ENCODE peak calls at places on chromosome 3, in nine cellular contexts. C is testis, T is Peyer's patch, W is esophagus squamous epithelium, S is thyroid gland, X is body of pancreas, P is IMR-90, U is cardiac muscle cell, V is psoas muscle. E is an unnamed sample.

GRCh38 chr3:186365202-186365974 is 3.4 kb upstream of the DGKG start:
- DNase-seq in C (no peak), T (no peak), W (no peak), S (peak; percentile 35), X (peak; percentile 58), P (peak; percentile 4), U (no peak), V (no peak), E (peak; percentile 69)

GRCh38 chr3:140906785-140907184 is 34.9 kb upstream of the SLC25A36 start:
- DNase-seq in C (no peak), T (no peak), W (no peak), S (no peak), X (no peak), P (no peak), U (no peak), V (no peak), E (no peak)

GRCh38 chr3:16319307-16319706 is 54.3 kb downstream of the OXNAD1 start:
- DNase-seq in C (peak; percentile 60), T (peak; percentile 72), W (no peak), S (peak; percentile 27), X (no peak), P (no peak), U (peak; percentile 39), V (no peak), E (no peak)

GRCh38 chr3:29281265-29282228 is 676 bp downstream of the RBMS3 start:
- DNase-seq in C (peak; percentile 24), T (no peak), W (no peak), S (peak; percentile 31), X (no peak), P (peak; percentile 59), U (peak; percentile 59), V (no peak), E (peak; percentile 37)

GRCh38 chr3:7070461-7070860 is 209.5 kb downstream of the GRM7 start:
- DNase-seq in C (no peak), T (no peak), W (no peak), S (no peak), X (no peak), P (no peak), U (no peak), V (no peak), E (no peak)

GRCh38 chr3:129694228-129694627 is 87.8 kb upstream of the PLXND1 start:
- DNase-seq in C (no peak), T (no peak), W (no peak), S (no peak), X (no peak), P (no peak), U (no peak), V (no peak), E (no peak)

GRCh38 chr3:160455846-160456245 is 6.3 kb upstream of the TRIM59 start:
- DNase-seq in C (no peak), T (no peak), W (no peak), S (no peak), X (no peak), P (no peak), U (no peak), V (no peak), E (no peak)

GRCh38 chr3:74532446-74532845 is 82.0 kb downstream of the CNTN3 start:
- DNase-seq in C (no peak), T (no peak), W (no peak), S (no peak), X (no peak), P (peak; percentile 91), U (no peak), V (no peak), E (no peak)

GRCh38 chr3:14845826-14846225 is 27.1 kb downstream of the FGD5 start:
- DNase-seq in C (no peak), T (no peak), W (no peak), S (no peak), X (no peak), P (no peak), U (no peak), V (no peak), E (no peak)

GRCh38 chr3:95899494-95899893 is 914.9 kb upstream of the EPHA6 start:
- DNase-seq in C (no peak), T (no peak), W (no peak), S (no peak), X (no peak), P (peak; percentile 78), U (no peak), V (no peak), E (no peak)

DNA sequence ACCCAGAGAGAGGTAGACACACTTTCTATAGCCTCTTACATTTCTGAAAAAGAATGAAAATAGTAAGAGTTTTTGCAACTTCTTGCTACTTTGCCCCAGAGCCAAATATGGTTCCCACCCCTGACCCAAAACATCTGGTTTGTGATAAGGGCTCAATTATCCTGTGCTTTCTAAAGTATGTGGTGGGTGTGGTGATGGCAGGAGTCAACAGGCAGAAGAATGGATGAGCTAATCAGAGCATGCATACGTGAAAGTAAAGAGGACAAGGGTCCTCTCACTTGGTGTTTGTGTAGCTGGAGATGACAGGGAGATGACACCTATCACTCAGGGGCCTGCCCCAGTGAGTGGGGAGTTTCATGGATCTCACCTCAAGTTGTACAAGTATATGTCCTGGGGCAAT is 19.1 kb downstream of the KBTBD8 start:
- DNase-seq in C (no peak), T (no peak), W (no peak), S (no peak), X (no peak), P (peak; percentile 42), U (no peak), V (no peak), E (no peak)
- H3K4me1 ChIP-seq in C (peaks cover 10% of the 10 kb centered on the region), T (no peaks in the 10 kb centered on the region), W (no peaks in the 10 kb centered on the region), S (no peaks in the 10 kb centered on the region), X (peaks cover 7% of the 10 kb centered on the region), P (peaks cover 7% of the 10 kb centered on the region), U (peaks cover 61% of the 10 kb centered on the region), V (no peaks in the 10 kb centered on the region), E (peaks cover 11% of the 10 kb centered on the region)

GRCh38 chr3:107983247-107983646 is 107.6 kb downstream of the CD47 start:
- DNase-seq in C (no peak), T (no peak), W (no peak), S (no peak), X (no peak), P (no peak), U (no peak), V (no peak), E (no peak)
- TF ChIP-seq CTCF in C (no peak), T (no peak), W (no peak), S (no peak), X (no peak), P (no peak), U (no peak), V (no peak), E (no peak)

GRCh38 chr3:116863270-116863770 is 153.7 kb downstream of the TUSC7 start:
- DNase-seq in C (no peak), T (no peak), W (no peak), S (no peak), X (no peak), P (peak; percentile 0), U (no peak), V (no peak), E (no peak)

GRCh38 chr3:116864627-116864927 is 155.0 kb downstream of the TUSC7 start:
- DNase-seq in C (no peak), T (no peak), W (no peak), S (no peak), X (no peak), P (no peak), U (no peak), V (no peak), E (no peak)

DNA sequence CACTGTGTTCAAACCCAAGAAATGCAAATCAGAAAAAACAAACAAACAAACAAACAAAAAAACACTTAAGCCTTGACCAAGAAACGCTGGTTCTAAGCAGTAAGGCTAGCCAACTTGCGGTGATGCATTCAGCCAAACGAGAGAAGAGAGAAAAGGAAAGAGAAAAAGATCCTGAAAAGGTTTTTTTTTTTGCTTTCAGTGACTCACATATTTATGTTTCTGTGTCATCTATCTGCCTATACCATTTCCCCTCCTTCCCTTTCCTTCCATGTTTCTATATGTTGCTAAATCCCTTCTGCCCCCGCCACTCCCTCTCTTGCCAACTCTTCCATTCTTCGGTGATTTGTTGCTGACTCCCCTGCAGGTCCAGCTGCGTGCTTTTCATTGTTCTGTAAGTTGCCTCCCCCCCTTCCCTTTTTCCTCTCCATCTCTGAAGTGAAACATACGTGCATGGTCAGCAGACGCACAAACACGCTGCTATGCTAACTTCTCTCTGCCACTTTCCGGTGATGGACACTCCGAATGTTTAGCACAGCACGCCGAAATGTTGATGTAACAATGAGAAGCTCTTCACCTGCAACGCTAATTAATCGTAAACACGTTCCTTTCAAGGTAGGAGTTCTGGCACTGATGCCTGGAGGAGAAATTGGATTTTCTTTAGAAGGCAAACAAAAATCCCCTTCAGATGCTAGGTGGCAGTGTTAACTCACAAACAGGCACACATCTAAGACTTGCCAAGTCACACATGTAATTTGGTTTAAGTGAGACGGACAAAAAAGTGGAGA is 154.5 kb downstream of the TUSC7 start:
- DNase-seq in C (peak; percentile 27), T (no peak), W (no peak), S (peak; percentile 1), X (peak; percentile 17), P (peak; percentile 64), U (peak; percentile 49), V (no peak), E (no peak)
- H3K4me3 ChIP-seq in C (peak overlapping the region; percentile 32), T (no peak overlapping the region), W (peak overlapping the region; percentile 6), S (no peak overlapping the region), X (no peak overlapping the region), P (peak overlapping the region; percentile 82), U (peak overlapping the region; percentile 22), V (peak overlapping the region; percentile 28), E (peak overlapping the region; percentile 23)

GRCh38 chr3:188345223-188345622 is 191.3 kb downstream of the LPP start:
- DNase-seq in C (no peak), T (no peak), W (no peak), S (no peak), X (no peak), P (peak; percentile 57), U (no peak), V (no peak), E (no peak)
- H3K4me1 ChIP-seq in C (peaks cover 15% of the 10 kb centered on the region), T (no peaks in the 10 kb centered on the region), W (peaks cover 31% of the 10 kb centered on the region), S (no peaks in the 10 kb centered on the region), X (peaks cover 47% of the 10 kb centered on the region), P (peaks cover 18% of the 10 kb centered on the region), U (peaks cover 33% of the 10 kb centered on the region), V (peaks cover 61% of the 10 kb centered on the region), E (peaks cover 6% of the 10 kb centered on the region)

DNA sequence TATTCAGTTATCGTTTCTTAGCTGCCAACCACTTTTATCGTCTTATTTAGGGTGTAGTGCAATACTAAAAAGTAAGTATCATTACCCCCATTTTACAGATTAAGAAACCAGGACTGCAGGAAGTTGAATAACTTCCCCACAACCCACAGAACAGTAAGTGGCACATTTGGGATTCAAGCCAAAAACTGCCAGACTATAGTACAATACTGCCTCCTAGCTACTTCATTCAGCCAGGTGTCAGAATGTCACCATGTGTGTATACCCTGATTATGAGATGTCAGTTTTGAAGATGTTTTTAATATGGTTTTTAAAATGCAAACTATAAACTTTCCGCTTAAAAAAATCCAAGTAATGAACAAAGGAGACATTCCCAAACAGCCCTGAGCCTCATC is 74.2 kb upstream of the PROK2 start:
- DNase-seq in C (peak; percentile 22), T (no peak), W (no peak), S (no peak), X (peak; percentile 27), P (no peak), U (peak; percentile 55), V (no peak), E (no peak)
- TF ChIP-seq CTCF in C (no peak), T (no peak), W (no peak), S (no peak), X (peak; percentile 58), P (peak; percentile 11), U (peak; percentile 22), V (peak; percentile 17), E (peak; percentile 32)

DNA sequence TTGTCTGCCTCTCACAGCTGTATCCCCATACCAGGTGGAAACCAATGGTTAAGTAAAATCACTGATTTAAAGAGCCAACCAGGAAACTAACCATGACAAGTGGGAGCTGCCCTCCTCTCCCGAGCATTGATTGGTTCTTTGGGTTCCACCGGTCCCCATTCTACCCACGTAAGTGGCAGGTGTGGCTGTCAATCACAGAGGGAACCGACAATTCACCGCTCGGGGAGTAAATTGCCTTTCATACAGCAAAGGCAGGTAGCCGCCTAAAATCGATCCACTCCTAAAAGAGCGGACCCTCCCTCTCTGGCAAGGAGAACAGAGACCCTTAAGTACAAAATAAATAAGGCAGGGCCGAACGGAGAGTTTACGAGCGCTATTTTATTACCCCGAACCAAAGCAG is 1.2 kb downstream of the ERC2 start:
- DNase-seq in C (peak; percentile 91), T (no peak), W (no peak), S (peak; percentile 91), X (peak; percentile 92), P (peak; percentile 43), U (peak; percentile 96), V (peak; percentile 66), E (no peak)
- H3K4me3 ChIP-seq in C (peak overlapping the region; percentile 66), T (no peak overlapping the region), W (peak overlapping the region; percentile 44), S (no peak overlapping the region), X (peak overlapping the region; percentile 39), P (no peak overlapping the region), U (peak overlapping the region; percentile 75), V (peak overlapping the region; percentile 62), E (peak overlapping the region; percentile 61)